ENCODE peak calls at places on chromosomes 3 and 15, in four cellular contexts. Z, R, F and J are unnamed samples.

GRCh38 chr3:23767546-23767945 is 38.2 kb upstream of the UBE2E1 start:
- DNase-seq in Z (peak; percentile 19), R (no peak), F (no peak), J (no peak)

GRCh38 chr3:30290479-30290878 is 315.9 kb upstream of the TGFBR2 start:
- DNase-seq in Z (no peak), R (no peak), F (no peak), J (no peak)

GRCh38 chr3:178203650-178204049 is 332.6 kb upstream of the KCNMB2 start:
- DNase-seq in Z (no peak), R (no peak), F (no peak), J (no peak)

GRCh38 chr3:16174389-16174788 is at the start of gene GALNT15:
- DNase-seq in Z (no peak), R (no peak), F (no peak), J (no peak)

GRCh38 chr15:34789326-34789725 is 6.0 kb downstream of the ACTC1 start:
- DNase-seq in Z (no peak), R (no peak), F (no peak), J (no peak)

GRCh38 chr3:45381168-45381852 is 7.1 kb upstream of the LARS2 start:
- DNase-seq in Z (no peak), R (peak; percentile 44), F (no peak), J (peak; percentile 17)

GRCh38 chr3:56005196-56005805 is 463.0 kb downstream of the ERC2 start:
- DNase-seq in Z (no peak), R (no peak), F (no peak), J (peak; percentile 21)

GRCh38 chr3:104514776-104515175 is 851.9 kb upstream of the ALCAM start:
- DNase-seq in Z (no peak), R (no peak), F (no peak), J (no peak)

GRCh38 chr3:87625911-87626310 is 349.5 kb upstream of the POU1F1 start:
- DNase-seq in Z (no peak), R (no peak), F (no peak), J (no peak)

GRCh38 chr15:69080203-69080957 is 65.9 kb downstream of the NOX5 start:
- DNase-seq in Z (no peak), R (no peak), F (no peak), J (peak; percentile 74)

GRCh38 chr15:101731746-101732145 is 7.5 kb upstream of the TARS3 start:
- DNase-seq in Z (no peak), R (peak; percentile 56), F (no peak), J (no peak)

GRCh38 chr3:129003578-129004112 is 2.5 kb downstream of the EFCC1 start:
- DNase-seq in Z (no peak), R (no peak), F (peak; percentile 23), J (peak; percentile 82)

GRCh38 chr15:32887090-32887489 is 169.3 kb downstream of the GREM1 start:
- DNase-seq in Z (no peak), R (no peak), F (no peak), J (no peak)

GRCh38 chr3:186193534-186194450 is 84.9 kb upstream of the ETV5 start:
- DNase-seq in Z (no peak), R (no peak), F (no peak), J (peak; percentile 84)

GRCh38 chr3:169478566-169479313 is 184.8 kb downstream of the MECOM start:
- DNase-seq in Z (no peak), R (no peak), F (no peak), J (no peak)

GRCh38 chr3:150497956-150498355 is 48.3 kb downstream of the SERP1 start:
- DNase-seq in Z (no peak), R (peak; percentile 50), F (no peak), J (no peak)

GRCh38 chr15:65329298-65329990 is 25.0 kb downstream of the RNU5B-1 start:
- DNase-seq in Z (no peak), R (no peak), F (no peak), J (no peak)

GRCh38 chr15:73792429-73792828 is 39.3 kb upstream of the INSYN1 start:
- DNase-seq in Z (no peak), R (no peak), F (no peak), J (no peak)

GRCh38 chr15:85706779-85707518 is 87.8 kb downstream of the KLHL25 start:
- DNase-seq in Z (peak; percentile 90), R (no peak), F (no peak), J (no peak)

GRCh38 chr3:171980578-171981270 is 58.7 kb upstream of the FNDC3B start:
- DNase-seq in Z (no peak), R (peak; percentile 68), F (no peak), J (no peak)

GRCh38 chr15:69068157-69068556 is 53.7 kb downstream of the NOX5 start:
- DNase-seq in Z (no peak), R (peak; percentile 20), F (no peak), J (no peak)

GRCh38 chr3:94395851-94396250 is 333.0 kb downstream of the NSUN3 start:
- DNase-seq in Z (no peak), R (no peak), F (no peak), J (no peak)

GRCh38 chr3:57147071-57147470 is 18.1 kb downstream of the IL17RD start:
- DNase-seq in Z (no peak), R (no peak), F (no peak), J (no peak)

GRCh38 chr3:146326875-146327543 is 76.1 kb upstream of the PLSCR4 start:
- DNase-seq in Z (no peak), R (peak; percentile 8), F (peak; percentile 46), J (peak; percentile 40)

GRCh38 chr3:120567370-120568197 is 28.6 kb upstream of the NDUFB4 start:
- DNase-seq in Z (no peak), R (peak; percentile 44), F (peak; percentile 11), J (peak; percentile 59)

GRCh38 chr3:5160926-5161858 is 26.3 kb upstream of the EDEM1 start:
- DNase-seq in Z (no peak), R (no peak), F (no peak), J (peak; percentile 16)

GRCh38 chr3:190586631-190587000 is 72.7 kb downstream of the IL1RAP start:
- DNase-seq in Z (no peak), R (no peak), F (no peak), J (no peak)

GRCh38 chr3:143769663-143770062 is 78.6 kb downstream of the SLC9A9 start:
- DNase-seq in Z (no peak), R (no peak), F (no peak), J (no peak)

GRCh38 chr15:69305204-69305931 is 6.7 kb downstream of the PAQR5 start:
- DNase-seq in Z (no peak), R (peak; percentile 64), F (peak; percentile 52), J (peak; percentile 20)

GRCh38 chr3:115695081-115695480 is 71.8 kb downstream of the GAP43 start:
- DNase-seq in Z (no peak), R (no peak), F (no peak), J (no peak)

GRCh38 chr15:70795311-70795665 is 31.9 kb upstream of the UACA start:
- DNase-seq in Z (no peak), R (no peak), F (peak; percentile 57), J (no peak)

GRCh38 chr3:148372476-148372875 is 325.2 kb upstream of the AGTR1 start:
- DNase-seq in Z (no peak), R (no peak), F (no peak), J (no peak)

DNA sequence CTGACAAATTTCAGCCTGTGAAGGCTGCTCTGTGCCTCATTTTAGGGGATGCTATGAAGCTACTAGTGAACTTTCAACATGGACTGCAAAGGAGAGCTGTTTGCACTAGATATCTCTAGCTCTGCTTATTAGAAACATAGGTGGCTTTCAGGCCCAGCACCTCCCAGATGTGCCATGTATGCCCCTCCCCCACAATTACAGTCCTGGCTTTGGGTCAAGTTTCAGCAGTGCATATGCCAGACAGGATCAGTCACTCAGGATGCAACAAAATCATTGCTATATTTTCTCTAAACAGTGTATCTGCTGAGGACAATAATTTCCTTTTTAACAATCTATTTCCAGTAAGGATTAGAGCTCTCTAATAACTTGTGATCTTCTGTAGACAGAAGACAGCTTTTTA is 178.8 kb upstream of the STAC start:
- DNase-seq in Z (no peak), R (no peak), F (no peak), J (peak; percentile 21)
- TF ChIP-seq EZH2 in Z (no peak), R (no peak), F (no peak), J (no peak)

DNA sequence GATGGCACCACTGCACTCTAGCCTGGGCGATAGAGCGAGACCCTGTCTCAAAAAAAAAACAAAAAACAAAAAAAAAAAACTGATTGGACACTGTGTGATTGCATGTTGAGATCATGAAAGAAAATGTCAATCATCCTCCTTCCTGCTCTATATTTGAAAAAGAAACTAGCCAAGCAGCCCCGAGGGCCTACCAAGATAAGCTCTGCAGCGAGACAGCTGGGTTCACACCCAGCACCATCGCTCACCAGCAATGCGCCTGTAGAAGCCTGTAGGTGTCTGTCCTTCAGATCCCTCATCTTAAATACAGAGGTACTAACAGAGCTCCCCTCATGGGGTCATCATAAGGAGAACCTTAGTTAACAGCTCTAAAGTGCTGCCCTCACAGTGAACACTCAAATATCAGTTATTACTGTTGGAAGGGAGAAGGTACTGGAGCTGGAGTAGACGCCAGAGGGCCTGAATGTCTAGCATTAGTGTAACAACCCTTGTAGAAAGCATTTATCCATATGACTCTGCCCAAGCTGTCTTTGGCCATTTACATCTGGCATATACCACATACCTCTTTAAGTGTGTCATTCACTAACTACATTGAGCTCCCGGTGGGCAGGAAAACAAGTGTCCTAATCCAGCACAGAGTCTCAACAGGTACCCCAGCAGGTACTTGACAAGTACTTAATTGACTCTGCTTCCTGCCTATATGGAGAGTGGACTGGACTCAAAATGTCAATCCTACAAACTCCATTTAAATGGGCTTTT is 22.9 kb downstream of the MYLK start:
- DNase-seq in Z (no peak), R (peak; percentile 24), F (no peak), J (no peak)
- TF ChIP-seq JUNB in Z (no peak), R (no peak), F (no peak), J (no peak)

DNA sequence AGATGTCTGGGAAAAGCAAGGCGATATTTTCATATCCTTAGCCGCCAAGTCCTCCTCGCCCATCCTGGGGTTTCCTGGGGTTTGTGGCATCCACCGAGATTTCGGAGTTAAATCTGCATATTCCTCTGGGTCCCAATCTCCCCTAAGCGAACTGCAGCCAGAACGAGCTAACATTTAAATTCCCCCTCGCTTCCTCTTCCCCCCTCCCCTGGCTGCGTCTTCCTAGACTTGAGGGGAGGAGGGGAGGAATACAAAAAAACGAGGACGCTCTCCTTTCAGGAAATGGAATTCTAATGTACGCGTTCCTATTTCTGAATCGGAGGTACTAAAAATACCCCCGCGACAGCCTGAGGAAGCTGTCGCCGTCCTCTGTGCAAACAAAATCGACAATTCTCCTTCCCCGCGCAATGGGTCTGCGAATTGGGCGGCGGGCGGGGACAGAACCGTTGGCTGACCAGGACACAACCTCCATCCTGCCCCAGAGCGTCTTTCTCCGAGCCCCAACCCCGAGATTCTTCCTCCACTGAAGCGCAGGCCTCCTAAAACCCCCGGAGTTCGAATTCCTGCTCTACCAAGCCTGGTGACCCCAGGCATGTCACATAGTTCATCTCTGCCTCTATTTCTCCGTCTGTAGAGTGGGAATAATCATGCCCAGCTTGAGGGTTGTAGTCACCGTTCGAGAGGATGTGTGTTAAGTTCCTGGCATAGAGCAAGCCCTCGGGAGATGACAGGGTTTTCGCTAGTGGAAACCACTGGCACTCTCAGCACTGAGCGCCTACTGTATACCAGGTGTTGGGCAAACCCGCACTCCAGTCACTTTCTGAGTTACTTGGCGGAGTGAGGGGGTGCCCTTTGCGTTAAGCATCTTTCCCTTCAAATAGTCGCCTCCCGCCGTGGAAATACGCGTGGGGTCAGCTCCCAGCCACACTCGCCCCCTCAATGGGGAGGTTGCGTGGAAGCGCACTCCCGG is 5.3 kb downstream of the FEZF2 start:
- DNase-seq in Z (no peak), R (no peak), F (no peak), J (peak; percentile 82)
- TF ChIP-seq EZH2 in Z (no peak), R (no peak), F (no peak), J (peak; percentile 48)

GRCh38 chr3:44001072-44001471 is 240.6 kb upstream of the TOPAZ1 start:
- DNase-seq in Z (no peak), R (no peak), F (no peak), J (peak; percentile 40)
- TF ChIP-seq JUNB in Z (no peak), R (no peak), F (no peak), J (no peak)

GRCh38 chr3:98657429-98657828 is 64.0 kb upstream of the CPOX start:
- DNase-seq in Z (no peak), R (peak; percentile 13), F (no peak), J (peak; percentile 82)
- TF ChIP-seq EZH2 in Z (no peak), R (no peak), F (no peak), J (no peak)

GRCh38 chr15:78969687-78970349 is 25.0 kb upstream of the CTSH start:
- DNase-seq in Z (no peak), R (no peak), F (no peak), J (no peak)
- TF ChIP-seq JUNB in Z (no peak), R (no peak), F (no peak), J (no peak)